ENCODE peak calls at places on chromosomes 13 and 19, in ten cellular contexts. One of them, this sample, is unnamed.

GRCh38 chr13:63773476-63773875 is 2357.8 kb upstream of the PCDH20 start:
- DNase-seq in T-helper 17 cell: no peak
- DNase-seq in brain microvascular endothelial cell: no peak
- DNase-seq in stimulated activated CD4-positive, alpha-beta T cell treated with anti-CD3 and anti-CD28 coated beads, Interleukin-1b, Interleukin-23, amount 100 ng/mL, for 1 hour: no peak
- DNase-seq in GOT3: no peak
- DNase-seq in activated CD4-positive, alpha-beta T cell treated with anti-CD3 and anti-CD28 coated beads, Interleukin-2, amount 50 U/mL, for 1 hour: no peak
- DNase-seq in cardiac muscle cell: no peak
- DNase-seq in H4: no peak
- DNase-seq in GF-D8: no peak
- DNase-seq in mucosa of gallbladder: no peak
- DNase-seq in this sample: no peak

GRCh38 chr13:31385534-31385933 is 185.8 kb downstream of the B3GLCT start:
- DNase-seq in T-helper 17 cell: no peak
- DNase-seq in brain microvascular endothelial cell: no peak
- DNase-seq in stimulated activated CD4-positive, alpha-beta T cell treated with anti-CD3 and anti-CD28 coated beads, Interleukin-1b, Interleukin-23, amount 100 ng/mL, for 1 hour: no peak
- DNase-seq in GOT3: no peak
- DNase-seq in activated CD4-positive, alpha-beta T cell treated with anti-CD3 and anti-CD28 coated beads, Interleukin-2, amount 50 U/mL, for 1 hour: no peak
- DNase-seq in cardiac muscle cell: no peak
- DNase-seq in H4: peak; percentile 16
- DNase-seq in GF-D8: no peak
- DNase-seq in mucosa of gallbladder: no peak
- DNase-seq in this sample: no peak

GRCh38 chr19:10238172-10238783 is 7.1 kb upstream of the S1PR2 start:
- DNase-seq in T-helper 17 cell: no peak
- DNase-seq in brain microvascular endothelial cell: peak; percentile 35
- DNase-seq in stimulated activated CD4-positive, alpha-beta T cell treated with anti-CD3 and anti-CD28 coated beads, Interleukin-1b, Interleukin-23, amount 100 ng/mL, for 1 hour: no peak
- DNase-seq in GOT3: no peak
- DNase-seq in activated CD4-positive, alpha-beta T cell treated with anti-CD3 and anti-CD28 coated beads, Interleukin-2, amount 50 U/mL, for 1 hour: no peak
- DNase-seq in cardiac muscle cell: peak; percentile 96
- DNase-seq in H4: no peak
- DNase-seq in GF-D8: no peak
- DNase-seq in mucosa of gallbladder: peak; percentile 52
- DNase-seq in this sample: peak; percentile 67

GRCh38 chr13:62633448-62633847 is 1217.8 kb upstream of the PCDH20 start:
- DNase-seq in T-helper 17 cell: no peak
- DNase-seq in brain microvascular endothelial cell: no peak
- DNase-seq in stimulated activated CD4-positive, alpha-beta T cell treated with anti-CD3 and anti-CD28 coated beads, Interleukin-1b, Interleukin-23, amount 100 ng/mL, for 1 hour: no peak
- DNase-seq in GOT3: no peak
- DNase-seq in activated CD4-positive, alpha-beta T cell treated with anti-CD3 and anti-CD28 coated beads, Interleukin-2, amount 50 U/mL, for 1 hour: no peak
- DNase-seq in cardiac muscle cell: no peak
- DNase-seq in H4: no peak
- DNase-seq in GF-D8: no peak
- DNase-seq in mucosa of gallbladder: no peak
- DNase-seq in this sample: no peak

GRCh38 chr13:78603240-78603947 is at the start of gene POU4F1:
- DNase-seq in T-helper 17 cell: no peak
- DNase-seq in brain microvascular endothelial cell: no peak
- DNase-seq in stimulated activated CD4-positive, alpha-beta T cell treated with anti-CD3 and anti-CD28 coated beads, Interleukin-1b, Interleukin-23, amount 100 ng/mL, for 1 hour: no peak
- DNase-seq in GOT3: no peak
- DNase-seq in activated CD4-positive, alpha-beta T cell treated with anti-CD3 and anti-CD28 coated beads, Interleukin-2, amount 50 U/mL, for 1 hour: peak; percentile 50
- DNase-seq in cardiac muscle cell: peak; percentile 32
- DNase-seq in H4: no peak
- DNase-seq in GF-D8: no peak
- DNase-seq in mucosa of gallbladder: no peak
- DNase-seq in this sample: peak; percentile 81

GRCh38 chr19:11198175-11198534 is 810 bp upstream of the KANK2 start:
- DNase-seq in T-helper 17 cell: no peak
- DNase-seq in brain microvascular endothelial cell: no peak
- DNase-seq in stimulated activated CD4-positive, alpha-beta T cell treated with anti-CD3 and anti-CD28 coated beads, Interleukin-1b, Interleukin-23, amount 100 ng/mL, for 1 hour: no peak
- DNase-seq in GOT3: no peak
- DNase-seq in activated CD4-positive, alpha-beta T cell treated with anti-CD3 and anti-CD28 coated beads, Interleukin-2, amount 50 U/mL, for 1 hour: no peak
- DNase-seq in cardiac muscle cell: no peak
- DNase-seq in H4: no peak
- DNase-seq in GF-D8: no peak
- DNase-seq in mucosa of gallbladder: no peak
- DNase-seq in this sample: no peak

GRCh38 chr13:59303433-59303832 is 860.3 kb downstream of the DIAPH3 start:
- DNase-seq in T-helper 17 cell: no peak
- DNase-seq in brain microvascular endothelial cell: no peak
- DNase-seq in stimulated activated CD4-positive, alpha-beta T cell treated with anti-CD3 and anti-CD28 coated beads, Interleukin-1b, Interleukin-23, amount 100 ng/mL, for 1 hour: no peak
- DNase-seq in GOT3: no peak
- DNase-seq in activated CD4-positive, alpha-beta T cell treated with anti-CD3 and anti-CD28 coated beads, Interleukin-2, amount 50 U/mL, for 1 hour: no peak
- DNase-seq in cardiac muscle cell: no peak
- DNase-seq in H4: no peak
- DNase-seq in GF-D8: no peak
- DNase-seq in mucosa of gallbladder: no peak
- DNase-seq in this sample: no peak

GRCh38 chr13:48156466-48156865 is 61.6 kb upstream of the MED4 start:
- DNase-seq in T-helper 17 cell: peak; percentile 68
- DNase-seq in brain microvascular endothelial cell: no peak
- DNase-seq in stimulated activated CD4-positive, alpha-beta T cell treated with anti-CD3 and anti-CD28 coated beads, Interleukin-1b, Interleukin-23, amount 100 ng/mL, for 1 hour: peak; percentile 51
- DNase-seq in GOT3: no peak
- DNase-seq in activated CD4-positive, alpha-beta T cell treated with anti-CD3 and anti-CD28 coated beads, Interleukin-2, amount 50 U/mL, for 1 hour: peak; percentile 74
- DNase-seq in cardiac muscle cell: no peak
- DNase-seq in H4: peak; percentile 29
- DNase-seq in GF-D8: no peak
- DNase-seq in mucosa of gallbladder: no peak
- DNase-seq in this sample: peak; percentile 77

GRCh38 chr19:33971073-33971472 is 174.4 kb downstream of the KCTD15 start:
- DNase-seq in T-helper 17 cell: no peak
- DNase-seq in brain microvascular endothelial cell: no peak
- DNase-seq in stimulated activated CD4-positive, alpha-beta T cell treated with anti-CD3 and anti-CD28 coated beads, Interleukin-1b, Interleukin-23, amount 100 ng/mL, for 1 hour: no peak
- DNase-seq in GOT3: no peak
- DNase-seq in activated CD4-positive, alpha-beta T cell treated with anti-CD3 and anti-CD28 coated beads, Interleukin-2, amount 50 U/mL, for 1 hour: no peak
- DNase-seq in cardiac muscle cell: no peak
- DNase-seq in H4: no peak
- DNase-seq in GF-D8: no peak
- DNase-seq in mucosa of gallbladder: no peak
- DNase-seq in this sample: no peak

GRCh38 chr13:47661076-47661475 is 340.0 kb downstream of the SUCLA2 start:
- DNase-seq in T-helper 17 cell: no peak
- DNase-seq in brain microvascular endothelial cell: peak; percentile 83
- DNase-seq in stimulated activated CD4-positive, alpha-beta T cell treated with anti-CD3 and anti-CD28 coated beads, Interleukin-1b, Interleukin-23, amount 100 ng/mL, for 1 hour: no peak
- DNase-seq in GOT3: no peak
- DNase-seq in activated CD4-positive, alpha-beta T cell treated with anti-CD3 and anti-CD28 coated beads, Interleukin-2, amount 50 U/mL, for 1 hour: no peak
- DNase-seq in cardiac muscle cell: peak; percentile 79
- DNase-seq in H4: peak; percentile 22
- DNase-seq in GF-D8: no peak
- DNase-seq in mucosa of gallbladder: no peak
- DNase-seq in this sample: peak; percentile 7

GRCh38 chr13:24348797-24349515 is 39.6 kb downstream of the C1QTNF9 start:
- DNase-seq in T-helper 17 cell: no peak
- DNase-seq in brain microvascular endothelial cell: no peak
- DNase-seq in stimulated activated CD4-positive, alpha-beta T cell treated with anti-CD3 and anti-CD28 coated beads, Interleukin-1b, Interleukin-23, amount 100 ng/mL, for 1 hour: no peak
- DNase-seq in GOT3: no peak
- DNase-seq in activated CD4-positive, alpha-beta T cell treated with anti-CD3 and anti-CD28 coated beads, Interleukin-2, amount 50 U/mL, for 1 hour: no peak
- DNase-seq in cardiac muscle cell: no peak
- DNase-seq in H4: no peak
- DNase-seq in GF-D8: no peak
- DNase-seq in mucosa of gallbladder: peak; percentile 89
- DNase-seq in this sample: no peak

GRCh38 chr19:51196181-51196580 is 28.7 kb upstream of the CD33 start:
- DNase-seq in T-helper 17 cell: no peak
- DNase-seq in brain microvascular endothelial cell: no peak
- DNase-seq in stimulated activated CD4-positive, alpha-beta T cell treated with anti-CD3 and anti-CD28 coated beads, Interleukin-1b, Interleukin-23, amount 100 ng/mL, for 1 hour: no peak
- DNase-seq in GOT3: no peak
- DNase-seq in activated CD4-positive, alpha-beta T cell treated with anti-CD3 and anti-CD28 coated beads, Interleukin-2, amount 50 U/mL, for 1 hour: no peak
- DNase-seq in cardiac muscle cell: no peak
- DNase-seq in H4: no peak
- DNase-seq in GF-D8: no peak
- DNase-seq in mucosa of gallbladder: no peak
- DNase-seq in this sample: no peak

GRCh38 chr13:52024481-52024880 is at the start of gene UTP14C:
- DNase-seq in T-helper 17 cell: no peak
- DNase-seq in brain microvascular endothelial cell: no peak
- DNase-seq in stimulated activated CD4-positive, alpha-beta T cell treated with anti-CD3 and anti-CD28 coated beads, Interleukin-1b, Interleukin-23, amount 100 ng/mL, for 1 hour: no peak
- DNase-seq in GOT3: no peak
- DNase-seq in activated CD4-positive, alpha-beta T cell treated with anti-CD3 and anti-CD28 coated beads, Interleukin-2, amount 50 U/mL, for 1 hour: no peak
- DNase-seq in cardiac muscle cell: no peak
- DNase-seq in H4: no peak
- DNase-seq in GF-D8: no peak
- DNase-seq in mucosa of gallbladder: no peak
- DNase-seq in this sample: no peak

GRCh38 chr19:53881482-53882390 is at the start of gene PRKCG:
- DNase-seq in T-helper 17 cell: peak; percentile 54
- DNase-seq in brain microvascular endothelial cell: no peak
- DNase-seq in stimulated activated CD4-positive, alpha-beta T cell treated with anti-CD3 and anti-CD28 coated beads, Interleukin-1b, Interleukin-23, amount 100 ng/mL, for 1 hour: no peak
- DNase-seq in GOT3: no peak
- DNase-seq in activated CD4-positive, alpha-beta T cell treated with anti-CD3 and anti-CD28 coated beads, Interleukin-2, amount 50 U/mL, for 1 hour: peak; percentile 56
- DNase-seq in cardiac muscle cell: no peak
- DNase-seq in H4: no peak
- DNase-seq in GF-D8: no peak
- DNase-seq in mucosa of gallbladder: no peak
- DNase-seq in this sample: peak; percentile 55

GRCh38 chr13:73394066-73394465 is 335.3 kb downstream of the KLF5 start:
- DNase-seq in T-helper 17 cell: no peak
- DNase-seq in brain microvascular endothelial cell: no peak
- DNase-seq in stimulated activated CD4-positive, alpha-beta T cell treated with anti-CD3 and anti-CD28 coated beads, Interleukin-1b, Interleukin-23, amount 100 ng/mL, for 1 hour: no peak
- DNase-seq in GOT3: no peak
- DNase-seq in activated CD4-positive, alpha-beta T cell treated with anti-CD3 and anti-CD28 coated beads, Interleukin-2, amount 50 U/mL, for 1 hour: no peak
- DNase-seq in cardiac muscle cell: no peak
- DNase-seq in H4: no peak
- DNase-seq in GF-D8: no peak
- DNase-seq in mucosa of gallbladder: no peak
- DNase-seq in this sample: no peak

GRCh38 chr13:26475176-26476110 is 82.0 kb upstream of the WASF3 start:
- DNase-seq in T-helper 17 cell: no peak
- DNase-seq in brain microvascular endothelial cell: no peak
- DNase-seq in stimulated activated CD4-positive, alpha-beta T cell treated with anti-CD3 and anti-CD28 coated beads, Interleukin-1b, Interleukin-23, amount 100 ng/mL, for 1 hour: no peak
- DNase-seq in GOT3: no peak
- DNase-seq in activated CD4-positive, alpha-beta T cell treated with anti-CD3 and anti-CD28 coated beads, Interleukin-2, amount 50 U/mL, for 1 hour: no peak
- DNase-seq in cardiac muscle cell: no peak
- DNase-seq in H4: no peak
- DNase-seq in GF-D8: no peak
- DNase-seq in mucosa of gallbladder: no peak
- DNase-seq in this sample: no peak

GRCh38 chr19:10135551-10136334 is 16.0 kb upstream of the EIF3G start:
- DNase-seq in T-helper 17 cell: no peak
- DNase-seq in brain microvascular endothelial cell: no peak
- DNase-seq in stimulated activated CD4-positive, alpha-beta T cell treated with anti-CD3 and anti-CD28 coated beads, Interleukin-1b, Interleukin-23, amount 100 ng/mL, for 1 hour: no peak
- DNase-seq in GOT3: no peak
- DNase-seq in activated CD4-positive, alpha-beta T cell treated with anti-CD3 and anti-CD28 coated beads, Interleukin-2, amount 50 U/mL, for 1 hour: no peak
- DNase-seq in cardiac muscle cell: no peak
- DNase-seq in H4: no peak
- DNase-seq in GF-D8: no peak
- DNase-seq in mucosa of gallbladder: no peak
- DNase-seq in this sample: no peak

GRCh38 chr19:46133101-46133627 is 8.7 kb upstream of the IGFL3 start:
- DNase-seq in T-helper 17 cell: no peak
- DNase-seq in brain microvascular endothelial cell: peak; percentile 85
- DNase-seq in stimulated activated CD4-positive, alpha-beta T cell treated with anti-CD3 and anti-CD28 coated beads, Interleukin-1b, Interleukin-23, amount 100 ng/mL, for 1 hour: no peak
- DNase-seq in GOT3: no peak
- DNase-seq in activated CD4-positive, alpha-beta T cell treated with anti-CD3 and anti-CD28 coated beads, Interleukin-2, amount 50 U/mL, for 1 hour: no peak
- DNase-seq in cardiac muscle cell: peak; percentile 92
- DNase-seq in H4: peak; percentile 100
- DNase-seq in GF-D8: no peak
- DNase-seq in mucosa of gallbladder: peak; percentile 50
- DNase-seq in this sample: peak; percentile 26

This sample was measured in NB4.